ENCODE peak calls at places on chromosomes 12 and 14, in nine cellular contexts. N is AG04450, G is epithelial cell of proximal tubule, P is AG09309, D is AG10803, R is BJ, C is GM23248, X is GM12865, H is upper lobe of right lung. K is an unnamed sample.

GRCh38 chr12:52870361-52871290 is 21.8 kb upstream of the KRT78 start:
- DNase-seq in H (peak), X (peak), D (no peak), R (no peak), N (no peak), C (peak), G (no peak), P (no peak), K (peak)

GRCh38 chr14:105332352-105332874 is 17.9 kb downstream of the PACS2 start:
- DNase-seq in C (no peak), H (no peak), N (no peak), R (no peak), G (no peak), P (no peak), X (no peak), D (no peak), K (no peak)

GRCh38 chr12:46357438-46358324 is 14.9 kb downstream of the SLC38A2 start:
- DNase-seq in P (peak), G (no peak), N (peak), X (no peak), R (no peak), D (peak), H (no peak), C (peak), K (peak)

GRCh38 chr12:81208193-81208946 is 130.5 kb downstream of the ACSS3 start:
- DNase-seq in N (no peak), R (no peak), D (no peak), C (peak), X (no peak), H (no peak), P (no peak), G (no peak), K (peak)

GRCh38 chr12:61018571-61018970 is 1241.6 kb upstream of the USP15 start:
- DNase-seq in P (no peak), G (no peak), H (no peak), C (no peak), D (no peak), X (peak), N (no peak), R (no peak), K (no peak)

GRCh38 chr12:104427547-104427938 is 29.2 kb upstream of the CHST11 start:
- DNase-seq in D (no peak), C (no peak), N (no peak), G (no peak), P (no peak), X (peak), R (no peak), H (no peak), K (no peak)

GRCh38 chr12:53568428-53569173 is 57.6 kb downstream of the ATF7 start:
- DNase-seq in G (no peak), C (no peak), H (no peak), X (no peak), P (no peak), R (no peak), D (no peak), N (no peak), K (peak)

GRCh38 chr14:99148131-99148530 is 123.9 kb downstream of the BCL11B start:
- DNase-seq in R (no peak), X (no peak), H (no peak), N (no peak), D (no peak), G (no peak), C (no peak), P (no peak), K (no peak)

GRCh38 chr14:76495983-76496382 is 120.0 kb downstream of the ESRRB start:
- DNase-seq in H (no peak), X (no peak), R (no peak), G (no peak), C (no peak), P (no peak), D (no peak), N (no peak), K (no peak)

GRCh38 chr14:41899416-41899815 is 292.7 kb downstream of the LRFN5 start:
- DNase-seq in H (no peak), R (no peak), D (peak), X (no peak), N (no peak), C (peak), P (no peak), G (no peak), K (peak)

GRCh38 chr12:113770389-113770865 is 195.7 kb downstream of the RBM19 start:
- DNase-seq in X (no peak), R (no peak), C (no peak), H (no peak), D (no peak), N (no peak), G (no peak), P (no peak), K (no peak)

GRCh38 chr14:42140831-42141279 is 534.2 kb downstream of the LRFN5 start:
- DNase-seq in C (peak), P (peak), N (peak), X (no peak), G (peak), R (no peak), H (no peak), D (peak), K (peak)

GRCh38 chr14:72560331-72560730 is 333.6 kb downstream of the DPF3 start:
- DNase-seq in R (no peak), D (no peak), H (no peak), P (no peak), G (no peak), X (no peak), N (no peak), C (peak), K (no peak)

DNA sequence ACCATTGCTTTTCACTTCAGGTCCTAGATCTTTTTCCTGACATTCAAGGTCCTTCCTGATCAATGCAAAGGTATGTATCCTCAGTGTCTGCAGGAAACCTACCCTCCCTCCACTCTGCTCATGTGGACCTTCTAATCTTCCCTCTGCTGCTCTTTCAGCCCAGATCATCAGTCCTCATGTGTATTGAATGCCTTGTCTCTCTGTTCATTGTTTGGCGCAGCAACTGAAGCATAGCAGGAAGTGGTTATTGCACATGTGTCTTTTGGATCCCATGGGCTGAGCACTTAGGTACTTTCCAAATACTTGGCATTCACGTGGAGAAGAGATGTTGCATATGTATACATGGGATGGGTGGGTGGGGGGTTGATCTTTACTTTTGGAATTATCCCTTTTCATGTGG is 4.3 kb upstream of the NIN start:
- DNase-seq in C (peak), G (peak), N (no peak), P (no peak), H (no peak), R (no peak), X (peak), D (peak), K (peak)
- H3K4me3 ChIP-seq in C (no peak), G (no peak), N (no peak), P (no peak), H (no peak), R (no peak), X (no peak), D (no peak), K (no peak)

DNA sequence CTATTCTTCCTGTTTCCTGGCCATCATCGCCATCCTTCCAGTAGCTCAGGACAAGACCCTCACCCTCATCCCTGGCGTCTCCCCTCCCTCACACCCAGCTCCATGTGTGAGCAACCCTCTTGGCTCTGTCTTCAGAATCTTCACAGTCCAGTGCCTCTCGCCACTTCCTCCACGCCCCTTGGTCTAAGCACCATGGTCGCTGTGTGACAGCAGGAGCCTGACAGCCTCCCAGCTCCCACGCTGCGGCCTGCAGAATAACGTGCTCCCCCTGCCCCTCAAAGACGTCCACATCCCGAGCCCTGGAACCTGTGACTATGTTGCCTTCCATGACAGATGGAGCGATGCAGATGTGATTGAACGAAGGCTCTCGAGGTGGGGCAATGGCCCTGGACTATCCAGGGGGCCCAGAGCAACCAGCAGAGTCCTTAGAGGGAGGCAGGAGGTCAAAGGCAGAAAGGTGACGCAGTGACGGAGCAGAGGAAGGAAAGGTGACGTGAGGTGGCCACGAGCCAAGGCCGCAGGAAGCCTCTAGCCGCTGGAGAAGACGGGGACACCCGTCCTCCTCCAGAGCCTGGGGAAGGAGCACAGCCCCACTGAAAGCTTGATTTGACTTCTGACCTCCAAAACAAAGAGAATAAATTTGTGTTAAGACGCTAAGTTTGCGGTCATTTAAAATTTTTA is 139.8 kb downstream of the CALM1 start:
- DNase-seq in C (no peak), X (no peak), H (peak), N (no peak), R (no peak), P (no peak), G (no peak), D (no peak), K (no peak)
- H3K4me3 ChIP-seq in C (no peak), X (no peak), H (no peak), N (no peak), R (no peak), P (no peak), G (no peak), D (no peak), K (no peak)

DNA sequence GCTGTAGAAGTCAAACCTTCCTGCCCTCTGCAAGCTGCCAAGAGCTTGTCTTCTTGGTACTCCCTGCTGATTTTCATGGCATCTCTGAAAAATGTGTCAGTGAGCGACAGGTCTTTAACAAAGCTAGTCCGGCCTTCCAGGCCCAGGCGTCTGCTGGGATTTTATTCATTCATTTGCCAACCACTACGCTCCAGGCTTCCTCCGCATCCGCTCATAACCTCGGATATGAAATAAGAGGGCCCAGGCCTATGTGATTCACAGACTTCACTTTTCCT is 13.8 kb downstream of the TSPAN9 start:
- DNase-seq in D (no peak), P (no peak), R (no peak), N (no peak), G (no peak), H (no peak), C (no peak), X (no peak), K (no peak)
- H3K4me3 ChIP-seq in D (no peak), P (no peak), R (no peak), N (no peak), G (no peak), H (no peak), C (no peak), X (no peak), K (no peak)

GRCh38 chr14:26328766-26329165 is 269.1 kb downstream of the NOVA1 start:
- DNase-seq in P (no peak), G (peak), C (no peak), D (no peak), N (no peak), H (no peak), X (no peak), R (no peak), K (no peak)

GRCh38 chr14:26319139-26319864 is 278.5 kb downstream of the NOVA1 start:
- DNase-seq in G (no peak), N (no peak), R (no peak), X (no peak), H (no peak), P (no peak), D (no peak), C (no peak), K (no peak)

DNA sequence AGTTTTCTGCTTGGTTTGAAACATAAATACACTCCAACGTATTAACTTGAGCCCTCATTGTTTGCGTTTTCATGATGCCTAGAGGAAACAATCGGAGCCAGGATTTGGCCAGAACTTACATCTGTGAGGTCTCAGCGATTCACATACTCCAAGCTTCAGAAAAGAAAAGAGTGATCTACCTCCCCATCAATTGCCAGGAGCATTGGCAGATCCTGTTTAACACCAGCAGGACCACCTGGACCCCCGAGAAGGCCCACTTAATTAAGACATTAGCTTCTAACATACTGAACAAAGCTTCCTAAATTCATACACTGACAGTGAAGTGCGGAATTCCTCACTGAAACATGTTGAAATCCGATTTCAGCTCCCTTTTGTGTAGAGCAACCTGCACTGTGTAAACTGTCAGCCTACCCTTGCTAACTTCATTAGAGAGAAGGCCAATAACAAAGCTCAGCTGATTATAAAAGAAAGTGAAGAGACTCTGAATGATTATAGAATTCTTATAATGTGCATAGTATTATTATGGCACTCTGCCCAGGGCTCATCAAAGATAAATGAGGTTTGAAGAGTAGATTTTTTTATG is 274.0 kb downstream of the NOVA1 start:
- DNase-seq in H (no peak), R (no peak), G (no peak), D (no peak), X (no peak), P (no peak), N (no peak), C (no peak), K (no peak)
- H3K4me3 ChIP-seq in H (no peak), R (no peak), G (no peak), D (no peak), X (no peak), P (no peak), N (no peak), C (no peak), K (no peak)

DNA sequence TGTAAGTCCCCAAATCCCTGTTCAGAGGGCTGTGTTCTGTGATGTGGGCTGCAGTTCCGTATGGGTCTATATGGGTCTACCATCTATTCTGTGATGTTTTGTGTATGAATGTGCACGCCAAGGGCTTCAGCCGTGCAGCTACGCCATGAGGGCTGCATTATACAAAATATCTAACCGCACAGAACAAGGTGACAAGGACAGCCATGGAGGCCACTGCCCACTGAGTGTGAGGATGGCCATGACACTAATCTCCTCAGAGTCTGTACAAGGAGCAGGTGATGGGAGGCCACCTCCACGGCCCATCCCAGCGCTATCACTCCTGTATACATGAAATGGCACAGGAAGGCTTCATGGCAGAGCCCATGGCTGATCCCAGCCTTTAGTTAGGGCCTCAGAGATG is 102.0 kb downstream of the DICER1 start:
- DNase-seq in H (no peak), C (no peak), D (no peak), R (no peak), X (no peak), P (no peak), N (no peak), G (no peak), K (no peak)
- H3K4me3 ChIP-seq in H (no peak), C (no peak), D (no peak), R (no peak), X (no peak), P (no peak), N (no peak), G (no peak), K (no peak)

GRCh38 chr12:18297883-18298282 is 36.6 kb downstream of the PIK3C2G start:
- DNase-seq in H (no peak), R (no peak), C (no peak), G (no peak), N (no peak), X (no peak), P (no peak), D (no peak), K (no peak)

GRCh38 chr12:18296201-18296908 is 35.0 kb downstream of the PIK3C2G start:
- DNase-seq in H (no peak), C (peak), R (no peak), G (no peak), D (peak), N (no peak), X (no peak), P (no peak), K (peak)

GRCh38 chr12:18294889-18295288 is 33.6 kb downstream of the PIK3C2G start:
- DNase-seq in G (no peak), P (no peak), H (no peak), X (no peak), R (no peak), D (no peak), N (no peak), C (no peak), K (no peak)

DNA sequence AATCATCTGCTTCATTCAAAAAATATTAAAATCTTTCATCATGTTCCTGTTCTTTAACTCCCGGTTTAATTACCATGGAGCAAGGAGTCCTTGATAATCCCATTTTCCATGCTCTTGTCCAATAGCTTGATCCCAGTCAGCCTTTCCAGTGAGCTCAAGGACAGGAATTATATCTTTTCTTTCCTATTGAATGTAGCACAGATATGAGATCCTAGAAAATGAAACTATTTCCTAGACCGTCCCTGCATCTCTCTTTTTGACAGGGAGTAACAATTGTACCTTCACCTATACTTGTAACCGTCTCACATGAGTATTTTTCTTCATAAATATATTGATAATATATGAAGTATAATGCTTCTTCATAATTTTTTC is 35.6 kb downstream of the PIK3C2G start:
- DNase-seq in C (no peak), P (no peak), G (no peak), N (no peak), R (no peak), H (no peak), D (no peak), X (no peak), K (peak)
- H3K4me3 ChIP-seq in C (peak), P (no peak), G (peak), N (no peak), R (no peak), H (peak), D (peak), X (peak), K (peak)

GRCh38 chr12:51721281-51721940 is 127.1 kb downstream of the FIGNL2 start:
- DNase-seq in N (no peak), H (peak), R (no peak), G (no peak), X (peak), P (no peak), D (no peak), C (no peak), K (peak)
- H3K4me3 ChIP-seq in N (peak), H (peak), R (no peak), G (peak), X (no peak), P (no peak), D (no peak), C (no peak), K (peak)

DNA sequence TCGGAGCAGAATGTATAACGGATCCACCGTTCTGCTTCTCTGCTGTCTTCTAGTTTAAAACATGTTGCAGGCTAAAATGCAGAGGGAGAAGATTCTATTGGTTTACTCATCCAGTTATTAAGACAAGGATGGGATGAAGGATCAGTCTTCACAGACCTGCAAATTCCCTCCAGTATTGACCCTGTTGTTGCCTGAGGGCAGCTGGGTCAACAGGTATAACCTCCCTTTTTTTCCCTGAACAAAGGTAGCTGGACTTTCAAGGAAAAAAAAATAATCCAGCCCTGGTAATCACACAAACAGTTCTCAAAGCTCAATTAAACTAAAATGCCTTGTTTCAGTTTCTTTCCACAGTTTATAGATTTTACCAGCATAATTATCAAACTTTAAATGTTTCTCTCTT is 480.6 kb downstream of the ZFP36L1 start:
- DNase-seq in X (no peak), P (no peak), N (no peak), G (no peak), C (no peak), R (no peak), D (no peak), H (no peak), K (no peak)
- H3K4me3 ChIP-seq in X (no peak), P (no peak), N (no peak), G (no peak), C (no peak), R (no peak), D (no peak), H (no peak), K (no peak)

K was measured in fibroblast of the aortic adventitia.